ENCODE peak calls at places on chromosomes 6 and 20, in nine cellular contexts. One of them, this sample, is unnamed.

GRCh38 chr6:144893737-144894151 is 608.6 kb downstream of the UTRN start:
- DNase-seq in effector CD4-positive, alpha-beta T cell: no peak
- DNase-seq in HT-29: no peak
- DNase-seq in fibroblast of lung: no peak
- DNase-seq in substantia nigra: no peak
- DNase-seq in SHP77 treated with DMSO at 0.1 percent for 48 hours: no peak
- DNase-seq in stimulated activated CD8-positive, alpha-beta memory T cell treated with anti-CD3 and anti-CD28 coated beads, Interleukin-12 subunit alpha, Interleukin-12 subunit beta, amount 100 ng/mL, for 4 hours: no peak
- DNase-seq in SW480: no peak
- DNase-seq in uterus: no peak
- DNase-seq in this sample: no peak

GRCh38 chr6:31969712-31970603 is 2.0 kb downstream of the DXO start:
- DNase-seq in effector CD4-positive, alpha-beta T cell: no peak
- DNase-seq in HT-29: no peak
- DNase-seq in fibroblast of lung: no peak
- DNase-seq in substantia nigra: no peak
- DNase-seq in SHP77 treated with DMSO at 0.1 percent for 48 hours: no peak
- DNase-seq in stimulated activated CD8-positive, alpha-beta memory T cell treated with anti-CD3 and anti-CD28 coated beads, Interleukin-12 subunit alpha, Interleukin-12 subunit beta, amount 100 ng/mL, for 4 hours: no peak
- DNase-seq in SW480: no peak
- DNase-seq in uterus: no peak
- DNase-seq in this sample: no peak

GRCh38 chr6:69871107-69871506 is 4.8 kb downstream of the COL19A1 start:
- DNase-seq in effector CD4-positive, alpha-beta T cell: no peak
- DNase-seq in HT-29: no peak
- DNase-seq in fibroblast of lung: peak; percentile 27
- DNase-seq in substantia nigra: no peak
- DNase-seq in SHP77 treated with DMSO at 0.1 percent for 48 hours: no peak
- DNase-seq in stimulated activated CD8-positive, alpha-beta memory T cell treated with anti-CD3 and anti-CD28 coated beads, Interleukin-12 subunit alpha, Interleukin-12 subunit beta, amount 100 ng/mL, for 4 hours: no peak
- DNase-seq in SW480: no peak
- DNase-seq in uterus: no peak
- DNase-seq in this sample: no peak

GRCh38 chr6:49479308-49480004 is 16.3 kb downstream of the CENPQ start:
- DNase-seq in effector CD4-positive, alpha-beta T cell: no peak
- DNase-seq in HT-29: no peak
- DNase-seq in fibroblast of lung: no peak
- DNase-seq in substantia nigra: no peak
- DNase-seq in SHP77 treated with DMSO at 0.1 percent for 48 hours: no peak
- DNase-seq in stimulated activated CD8-positive, alpha-beta memory T cell treated with anti-CD3 and anti-CD28 coated beads, Interleukin-12 subunit alpha, Interleukin-12 subunit beta, amount 100 ng/mL, for 4 hours: no peak
- DNase-seq in SW480: no peak
- DNase-seq in uterus: no peak
- DNase-seq in this sample: no peak

GRCh38 chr20:33202451-33202850 is 14.7 kb upstream of the BPIFA3 start:
- DNase-seq in effector CD4-positive, alpha-beta T cell: no peak
- DNase-seq in HT-29: no peak
- DNase-seq in fibroblast of lung: no peak
- DNase-seq in substantia nigra: no peak
- DNase-seq in SHP77 treated with DMSO at 0.1 percent for 48 hours: no peak
- DNase-seq in stimulated activated CD8-positive, alpha-beta memory T cell treated with anti-CD3 and anti-CD28 coated beads, Interleukin-12 subunit alpha, Interleukin-12 subunit beta, amount 100 ng/mL, for 4 hours: no peak
- DNase-seq in SW480: no peak
- DNase-seq in uterus: no peak
- DNase-seq in this sample: no peak

GRCh38 chr6:7341989-7342742 is 29.2 kb upstream of the SSR1 start:
- DNase-seq in effector CD4-positive, alpha-beta T cell: no peak
- DNase-seq in HT-29: peak; percentile 44
- DNase-seq in fibroblast of lung: no peak
- DNase-seq in substantia nigra: no peak
- DNase-seq in SHP77 treated with DMSO at 0.1 percent for 48 hours: peak; percentile 79
- DNase-seq in stimulated activated CD8-positive, alpha-beta memory T cell treated with anti-CD3 and anti-CD28 coated beads, Interleukin-12 subunit alpha, Interleukin-12 subunit beta, amount 100 ng/mL, for 4 hours: no peak
- DNase-seq in SW480: peak; percentile 75
- DNase-seq in uterus: no peak
- DNase-seq in this sample: no peak

GRCh38 chr20:24478584-24478983 is 9.2 kb downstream of the SYNDIG1 start:
- DNase-seq in effector CD4-positive, alpha-beta T cell: no peak
- DNase-seq in HT-29: no peak
- DNase-seq in fibroblast of lung: no peak
- DNase-seq in substantia nigra: no peak
- DNase-seq in SHP77 treated with DMSO at 0.1 percent for 48 hours: no peak
- DNase-seq in stimulated activated CD8-positive, alpha-beta memory T cell treated with anti-CD3 and anti-CD28 coated beads, Interleukin-12 subunit alpha, Interleukin-12 subunit beta, amount 100 ng/mL, for 4 hours: no peak
- DNase-seq in SW480: no peak
- DNase-seq in uterus: no peak
- DNase-seq in this sample: no peak

GRCh38 chr20:8433286-8433685 is 301.2 kb downstream of the PLCB1 start:
- DNase-seq in effector CD4-positive, alpha-beta T cell: no peak
- DNase-seq in HT-29: no peak
- DNase-seq in fibroblast of lung: no peak
- DNase-seq in substantia nigra: no peak
- DNase-seq in SHP77 treated with DMSO at 0.1 percent for 48 hours: no peak
- DNase-seq in stimulated activated CD8-positive, alpha-beta memory T cell treated with anti-CD3 and anti-CD28 coated beads, Interleukin-12 subunit alpha, Interleukin-12 subunit beta, amount 100 ng/mL, for 4 hours: no peak
- DNase-seq in SW480: no peak
- DNase-seq in uterus: no peak
- DNase-seq in this sample: no peak

GRCh38 chr6:161444464-161444863 is 170.6 kb upstream of the AGPAT4 start:
- DNase-seq in effector CD4-positive, alpha-beta T cell: no peak
- DNase-seq in HT-29: no peak
- DNase-seq in fibroblast of lung: peak; percentile 66
- DNase-seq in substantia nigra: peak; percentile 57
- DNase-seq in SHP77 treated with DMSO at 0.1 percent for 48 hours: peak; percentile 52
- DNase-seq in stimulated activated CD8-positive, alpha-beta memory T cell treated with anti-CD3 and anti-CD28 coated beads, Interleukin-12 subunit alpha, Interleukin-12 subunit beta, amount 100 ng/mL, for 4 hours: no peak
- DNase-seq in SW480: no peak
- DNase-seq in uterus: no peak
- DNase-seq in this sample: no peak

GRCh38 chr6:150631283-150631981 is 31.7 kb downstream of the PLEKHG1 start:
- DNase-seq in effector CD4-positive, alpha-beta T cell: no peak
- DNase-seq in HT-29: no peak
- DNase-seq in fibroblast of lung: no peak
- DNase-seq in substantia nigra: no peak
- DNase-seq in SHP77 treated with DMSO at 0.1 percent for 48 hours: no peak
- DNase-seq in stimulated activated CD8-positive, alpha-beta memory T cell treated with anti-CD3 and anti-CD28 coated beads, Interleukin-12 subunit alpha, Interleukin-12 subunit beta, amount 100 ng/mL, for 4 hours: no peak
- DNase-seq in SW480: no peak
- DNase-seq in uterus: no peak
- DNase-seq in this sample: no peak